ENCODE peak calls at places on chromosomes 13 and 19, in four cellular contexts. X is CD4-positive, alpha-beta T cell; K is CD4-positive, CD25-positive, alpha-beta regulatory T cell; W is heart left ventricle. T is an unnamed sample.

GRCh38 chr13:75550159-75550567 is 572 bp downstream of the UCHL3 start:
- DNase-seq in X (no peak), W (no peak), K (no peak), T (no peak)

GRCh38 chr13:38743499-38743898 is 56.6 kb downstream of the FREM2 start:
- DNase-seq in W (no peak), X (no peak), K (no peak), T (no peak)

GRCh38 chr19:38932425-38933179 is 1.9 kb downstream of the MRPS12 start:
- DNase-seq in K (peak; percentile 37), X (no peak), W (no peak), T (peak; percentile 24)

GRCh38 chr19:40388486-40388885 is 1.5 kb downstream of the HIPK4 start:
- DNase-seq in W (no peak), K (no peak), X (no peak), T (no peak)

GRCh38 chr13:20400774-20401173 is 124.9 kb downstream of the CRYL1 start:
- DNase-seq in W (no peak), X (no peak), K (no peak), T (no peak)

GRCh38 chr13:111973186-111974064 is 93.5 kb upstream of the SOX1 start:
- DNase-seq in W (no peak), K (no peak), X (no peak), T (no peak)

GRCh38 chr13:24284876-24285275 is 24.5 kb upstream of the C1QTNF9 start:
- DNase-seq in X (no peak), K (no peak), W (no peak), T (no peak)

GRCh38 chr13:100721885-100722512 is 47.4 kb upstream of the TMTC4 start:
- DNase-seq in W (peak; percentile 17), K (peak; percentile 28), X (peak; percentile 33), T (peak; percentile 30)

GRCh38 chr19:3950871-3951861 is 18.3 kb downstream of the NMRK2 start:
- DNase-seq in X (no peak), W (peak; percentile 78), K (no peak), T (no peak)

GRCh38 chr19:9917322-9917721 is 19.0 kb downstream of the OLFM2 start:
- DNase-seq in X (no peak), K (no peak), W (peak; percentile 20), T (no peak)

GRCh38 chr19:1063909-1064660 is 2.9 kb upstream of the ARHGAP45 start:
- DNase-seq in K (no peak), W (no peak), X (no peak), T (no peak)

GRCh38 chr13:30905932-30906383 is at the start of gene MEDAG:
- DNase-seq in X (no peak), W (peak; percentile 77), K (no peak), T (no peak)

GRCh38 chr19:14031719-14032480 is at the start of gene IL27RA:
- DNase-seq in K (peak; percentile 85), X (peak; percentile 83), W (peak; percentile 75), T (peak; percentile 67)

GRCh38 chr13:23510544-23510916 is 59.7 kb upstream of the TNFRSF19 start:
- DNase-seq in X (no peak), K (no peak), W (no peak), T (no peak)

GRCh38 chr19:46442808-46443450 is 14.2 kb upstream of the PNMA8C start:
- DNase-seq in X (no peak), W (no peak), K (no peak), T (no peak)

GRCh38 chr13:82096256-82096655 is 1755.3 kb upstream of the SPRY2 start:
- DNase-seq in W (no peak), K (no peak), X (no peak), T (no peak)

GRCh38 chr13:86758116-86758515 is 913.1 kb upstream of the SLITRK5 start:
- DNase-seq in K (no peak), X (no peak), W (no peak), T (no peak)

GRCh38 chr19:40687525-40688016 is 2.9 kb downstream of the NUMBL start:
- DNase-seq in X (no peak), W (peak; percentile 75), K (no peak), T (no peak)

GRCh38 chr13:102392810-102393209 is 9.0 kb downstream of the FGF14 start:
- DNase-seq in X (no peak), K (no peak), W (no peak), T (no peak)

GRCh38 chr19:35207391-35207871 is 21.1 kb downstream of the FAM187B start:
- DNase-seq in W (no peak), K (peak; percentile 56), X (no peak), T (no peak)

GRCh38 chr13:34816118-34816517 is 126.0 kb upstream of the NBEA start:
- DNase-seq in X (no peak), W (no peak), K (no peak), T (no peak)

GRCh38 chr13:99553033-99553432 is 51.8 kb downstream of the TM9SF2 start:
- DNase-seq in X (no peak), K (no peak), W (no peak), T (no peak)

GRCh38 chr13:49053215-49053614 is 77.5 kb downstream of the FNDC3A start:
- DNase-seq in W (no peak), X (no peak), K (no peak), T (no peak)

GRCh38 chr19:5908773-5909442 is 4.2 kb downstream of the VMAC start:
- DNase-seq in W (no peak), K (no peak), X (no peak), T (no peak)

GRCh38 chr19:1407662-1408299 is 395 bp downstream of the DAZAP1 start:
- DNase-seq in X (no peak), K (peak; percentile 19), W (no peak), T (peak; percentile 44)

GRCh38 chr19:10557603-10558197 is 8.1 kb downstream of the KRI1 start:
- DNase-seq in X (no peak), K (no peak), W (no peak), T (no peak)

GRCh38 chr13:108031859-108032258 is 183.5 kb downstream of the LIG4 start:
- DNase-seq in K (no peak), X (no peak), W (no peak), T (no peak)
- H3K9me3 ChIP-seq in K (no peaks in the 10 kb centered on the region), X (no peaks in the 10 kb centered on the region), W (no peaks in the 10 kb centered on the region), T (no peaks in the 10 kb centered on the region)

GRCh38 chr13:50923272-50923671 is 13.7 kb downstream of the RNASEH2B start:
- DNase-seq in X (no peak), K (no peak), W (no peak), T (no peak)

GRCh38 chr13:50924025-50924424 is 14.4 kb downstream of the RNASEH2B start:
- DNase-seq in K (no peak), X (no peak), W (no peak), T (no peak)

GRCh38 chr13:50917572-50917971 is 8.0 kb downstream of the RNASEH2B start:
- DNase-seq in X (no peak), K (no peak), W (no peak), T (no peak)

GRCh38 chr13:50919291-50919690 is 9.7 kb downstream of the RNASEH2B start:
- DNase-seq in W (no peak), K (no peak), X (no peak), T (no peak)

GRCh38 chr13:50921706-50922105 is 12.1 kb downstream of the RNASEH2B start:
- DNase-seq in X (no peak), W (no peak), K (no peak), T (no peak)
- H3K9me3 ChIP-seq in X (peaks cover 31% of the 10 kb centered on the region), W (peaks cover 42% of the 10 kb centered on the region), K (peaks cover 34% of the 10 kb centered on the region), T (peaks cover 9% of the 10 kb centered on the region)

DNA sequence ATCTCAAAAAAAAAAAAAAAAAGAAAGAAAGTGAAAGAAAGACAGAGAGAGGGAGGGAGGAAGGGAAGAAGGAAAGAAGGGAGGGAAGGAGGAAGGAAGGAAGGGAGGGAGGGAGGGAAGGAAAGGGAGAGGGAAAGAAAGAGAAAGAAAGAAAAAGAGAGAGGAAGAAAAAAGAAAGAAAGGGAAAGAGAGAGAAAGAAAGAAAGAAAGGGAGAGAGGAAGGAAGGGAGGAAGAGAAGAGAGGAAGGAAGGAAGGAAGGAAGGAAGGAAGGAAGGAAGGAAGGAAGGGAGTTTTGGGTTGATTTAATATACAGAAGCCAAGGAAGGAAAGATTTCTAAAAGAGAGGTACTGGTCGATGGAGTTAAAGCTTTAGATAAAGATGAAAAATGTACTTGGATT is 28.8 kb downstream of the DEDD2 start:
- DNase-seq in X (no peak), W (no peak), K (no peak), T (no peak)
- H3K9me3 ChIP-seq in X (no peaks in the 10 kb centered on the region), W (peaks cover 5% of the 10 kb centered on the region), K (peaks cover 6% of the 10 kb centered on the region), T (no peaks in the 10 kb centered on the region)

GRCh38 chr13:90498096-90498495 is 849.4 kb upstream of the MIR17HG start:
- DNase-seq in K (no peak), W (no peak), X (no peak), T (no peak)
- H3K9me3 ChIP-seq in K (peaks cover 8% of the 10 kb centered on the region), W (no peaks in the 10 kb centered on the region), X (no peaks in the 10 kb centered on the region), T (peaks cover 2% of the 10 kb centered on the region)

DNA sequence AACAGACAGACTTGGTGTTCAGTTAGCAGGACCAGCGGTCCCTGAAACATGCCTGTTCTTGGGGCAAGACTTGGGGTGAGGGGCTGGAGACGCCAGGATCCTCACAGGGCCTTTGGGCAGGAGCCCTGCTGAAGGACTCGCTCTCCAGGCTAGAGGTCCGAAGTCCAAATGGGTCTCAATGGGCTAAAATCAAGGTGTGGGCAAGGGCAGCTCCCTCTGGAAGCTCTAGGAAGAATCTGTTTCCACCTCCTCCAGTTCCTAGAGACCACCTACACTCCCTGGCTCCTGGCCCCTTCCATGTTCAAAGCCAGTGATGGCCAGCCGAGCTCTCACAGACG is 111.3 kb downstream of the TUBA3C start:
- DNase-seq in W (no peak), X (no peak), K (no peak), T (no peak)
- H3K9me3 ChIP-seq in W (no peaks in the 10 kb centered on the region), X (no peaks in the 10 kb centered on the region), K (no peaks in the 10 kb centered on the region), T (no peaks in the 10 kb centered on the region)

GRCh38 chr19:56668676-56669075 is 2.9 kb downstream of the ZNF835 start:
- DNase-seq in W (no peak), X (no peak), K (no peak), T (no peak)

GRCh38 chr19:56670401-56670960 is 1.1 kb downstream of the ZNF835 start:
- DNase-seq in X (no peak), K (no peak), W (no peak), T (no peak)

GRCh38 chr19:56670961-56671612 is 470 bp downstream of the ZNF835 start:
- DNase-seq in K (no peak), W (peak; percentile 13), X (no peak), T (no peak)

GRCh38 chr19:56667311-56667870 is 4.2 kb downstream of the ZNF835 start:
- DNase-seq in K (no peak), W (no peak), X (no peak), T (no peak)

GRCh38 chr19:56671613-56671994 is at the start of gene ZNF835:
- DNase-seq in K (peak; percentile 80), X (peak; percentile 66), W (peak; percentile 96), T (peak; percentile 77)
- H3K9me3 ChIP-seq in K (peaks cover 17% of the 10 kb centered on the region), X (peaks cover 8% of the 10 kb centered on the region), W (no peaks in the 10 kb centered on the region), T (no peaks in the 10 kb centered on the region)

GRCh38 chr19:36392916-36393673 is 14.1 kb upstream of the ZFP14 start:
- DNase-seq in X (no peak), K (no peak), W (no peak), T (no peak)
- H3K9me3 ChIP-seq in X (peaks cover 93% of the 10 kb centered on the region), K (peaks cover 98% of the 10 kb centered on the region), W (peaks cover 90% of the 10 kb centered on the region), T (peaks cover 37% of the 10 kb centered on the region)